ENCODE peak calls at places on chromosomes 13 and 19, in nine cellular contexts. Q is prostate gland, E is HepG2, J is GM12892, D is GM23338, H is stomach, I is HCT116, R is suprapubic skin, A is SK-N-SH. P is an unnamed sample.

GRCh38 chr13:76828316-76828741 is 57.9 kb downstream of the KCTD12 start:
- DNase-seq in Q (no peak), E (no peak), J (no peak), D (no peak), H (no peak), I (no peak), R (no peak), A (no peak), P (no peak)

GRCh38 chr19:44845612-44846454 is at the start of gene NECTIN2:
- DNase-seq in Q (peak; percentile 100), E (peak; percentile 95), J (peak; percentile 96), D (peak; percentile 99), H (peak; percentile 100), I (peak; percentile 98), R (peak; percentile 100), A (peak; percentile 98), P (peak; percentile 99)

GRCh38 chr13:109274188-109274821 is 512.1 kb downstream of the IRS2 start:
- DNase-seq in Q (no peak), E (no peak), J (no peak), D (peak; percentile 90), H (no peak), I (no peak), R (no peak), A (no peak), P (peak; percentile 24)

GRCh38 chr19:41223431-41224234 is 4.6 kb downstream of the AXL start:
- DNase-seq in Q (no peak), E (peak; percentile 57), J (no peak), D (peak; percentile 76), H (no peak), I (peak; percentile 49), R (no peak), A (no peak), P (peak; percentile 83)

GRCh38 chr13:49627831-49628652 is at the start of gene ARL11:
- DNase-seq in Q (no peak), E (no peak), J (peak; percentile 80), D (peak; percentile 90), H (peak; percentile 56), I (no peak), R (no peak), A (no peak), P (no peak)

GRCh38 chr13:41562541-41563178 is 105.3 kb downstream of the RGCC start:
- DNase-seq in Q (no peak), E (no peak), J (no peak), D (no peak), H (no peak), I (no peak), R (no peak), A (no peak), P (no peak)

GRCh38 chr19:11737964-11738745 is 591 bp downstream of the ZNF823 start:
- DNase-seq in Q (peak; percentile 29), E (peak; percentile 67), J (peak; percentile 34), D (peak; percentile 56), H (peak; percentile 82), I (no peak), R (peak; percentile 70), A (peak; percentile 71), P (peak; percentile 34)

GRCh38 chr13:73970413-73971055 is 163.7 kb downstream of the KLF12 start:
- DNase-seq in Q (no peak), E (no peak), J (no peak), D (no peak), H (no peak), I (no peak), R (no peak), A (no peak), P (no peak)

GRCh38 chr19:22427587-22428298 is 5.6 kb upstream of the ZNF98 start:
- DNase-seq in Q (no peak), E (no peak), J (no peak), D (no peak), H (no peak), I (no peak), R (no peak), A (no peak), P (no peak)

GRCh38 chr13:41916173-41916954 is 44.5 kb downstream of the VWA8 start:
- DNase-seq in Q (no peak), E (no peak), J (peak; percentile 10), D (no peak), H (no peak), I (no peak), R (no peak), A (no peak), P (peak; percentile 86)

GRCh38 chr13:29170451-29171082 is 350.4 kb downstream of the MTUS2 start:
- DNase-seq in Q (no peak), E (no peak), J (no peak), D (no peak), H (no peak), I (no peak), R (no peak), A (no peak), P (no peak)

GRCh38 chr13:29174093-29174492 is 354.0 kb downstream of the MTUS2 start:
- DNase-seq in Q (no peak), E (no peak), J (no peak), D (no peak), H (no peak), I (no peak), R (no peak), A (no peak), P (no peak)

GRCh38 chr13:29171244-29171643 is 351.1 kb downstream of the MTUS2 start:
- DNase-seq in Q (no peak), E (no peak), J (no peak), D (no peak), H (no peak), I (no peak), R (no peak), A (no peak), P (no peak)

GRCh38 chr13:29175245-29175873 is 355.2 kb downstream of the MTUS2 start:
- DNase-seq in Q (no peak), E (no peak), J (no peak), D (no peak), H (no peak), I (no peak), R (no peak), A (no peak), P (no peak)
- TF ChIP-seq POLR2AphosphoS5 in Q (no peak), E (no peak), J (no peak), D (no peak), H (no peak), I (no peak), R (no peak), A (no peak), P (no peak)

GRCh38 chr13:100184095-100184494 is 95.2 kb downstream of the PCCA start:
- DNase-seq in Q (no peak), E (no peak), J (no peak), D (no peak), H (no peak), I (no peak), R (no peak), A (no peak), P (no peak)

DNA sequence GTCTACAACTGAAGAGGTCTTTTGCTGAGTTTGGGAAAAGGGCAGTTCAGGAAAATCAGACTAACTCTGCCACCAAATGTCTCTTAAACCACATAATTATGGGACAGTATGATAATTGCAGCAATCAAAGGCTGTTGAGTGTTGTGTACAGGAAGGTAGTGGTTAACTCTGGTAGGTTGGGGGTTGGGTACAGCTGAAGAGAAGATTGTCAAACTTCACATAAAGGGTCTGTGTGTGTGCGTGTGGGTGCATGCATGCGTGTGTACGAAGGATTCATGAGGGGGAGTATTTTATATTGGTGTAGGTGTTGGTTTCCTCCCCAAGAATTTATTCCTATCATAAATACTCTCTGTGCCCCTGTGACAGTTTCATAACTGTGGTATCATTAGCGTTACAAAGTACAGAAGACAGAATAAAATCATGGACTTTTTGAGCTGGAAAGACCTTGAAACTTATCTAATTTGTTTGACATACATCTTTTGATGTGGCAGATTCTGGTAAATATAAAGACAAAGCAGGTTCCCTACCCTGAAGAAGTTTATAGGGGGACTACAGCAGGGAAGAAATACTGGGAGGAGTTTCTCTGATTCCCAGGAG is 94.1 kb downstream of the PCCA start:
- DNase-seq in Q (no peak), E (peak; percentile 53), J (no peak), D (no peak), H (no peak), I (no peak), R (no peak), A (no peak), P (no peak)
- TF ChIP-seq POLR2AphosphoS5 in Q (no peak), E (no peak), J (no peak), D (no peak), H (no peak), I (no peak), R (no peak), A (no peak), P (no peak)

GRCh38 chr19:19866599-19867248 is 1.0 kb downstream of the ZNF253 start:
- DNase-seq in Q (no peak), E (peak; percentile 58), J (no peak), D (peak; percentile 95), H (no peak), I (no peak), R (no peak), A (peak; percentile 52), P (peak; percentile 12)
- TF ChIP-seq POLR2AphosphoS5 in Q (no peak), E (peak; percentile 48), J (no peak), D (peak; percentile 85), H (no peak), I (no peak), R (no peak), A (no peak), P (no peak)

GRCh38 chr13:113997845-113998751 is 24.2 kb upstream of the C13orf46 start:
- DNase-seq in Q (no peak), E (no peak), J (no peak), D (no peak), H (peak; percentile 58), I (no peak), R (peak; percentile 81), A (peak; percentile 54), P (no peak)
- TF ChIP-seq POLR2AphosphoS5 in Q (no peak), E (no peak), J (no peak), D (no peak), H (peak; percentile 27), I (no peak), R (peak; percentile 5), A (no peak), P (no peak)

GRCh38 chr19:5893296-5893903 is 10.2 kb downstream of the NDUFA11 start:
- DNase-seq in Q (no peak), E (no peak), J (no peak), D (no peak), H (no peak), I (no peak), R (no peak), A (no peak), P (no peak)
- TF ChIP-seq POLR2AphosphoS5 in Q (no peak), E (no peak), J (no peak), D (no peak), H (no peak), I (no peak), R (no peak), A (no peak), P (no peak)

DNA sequence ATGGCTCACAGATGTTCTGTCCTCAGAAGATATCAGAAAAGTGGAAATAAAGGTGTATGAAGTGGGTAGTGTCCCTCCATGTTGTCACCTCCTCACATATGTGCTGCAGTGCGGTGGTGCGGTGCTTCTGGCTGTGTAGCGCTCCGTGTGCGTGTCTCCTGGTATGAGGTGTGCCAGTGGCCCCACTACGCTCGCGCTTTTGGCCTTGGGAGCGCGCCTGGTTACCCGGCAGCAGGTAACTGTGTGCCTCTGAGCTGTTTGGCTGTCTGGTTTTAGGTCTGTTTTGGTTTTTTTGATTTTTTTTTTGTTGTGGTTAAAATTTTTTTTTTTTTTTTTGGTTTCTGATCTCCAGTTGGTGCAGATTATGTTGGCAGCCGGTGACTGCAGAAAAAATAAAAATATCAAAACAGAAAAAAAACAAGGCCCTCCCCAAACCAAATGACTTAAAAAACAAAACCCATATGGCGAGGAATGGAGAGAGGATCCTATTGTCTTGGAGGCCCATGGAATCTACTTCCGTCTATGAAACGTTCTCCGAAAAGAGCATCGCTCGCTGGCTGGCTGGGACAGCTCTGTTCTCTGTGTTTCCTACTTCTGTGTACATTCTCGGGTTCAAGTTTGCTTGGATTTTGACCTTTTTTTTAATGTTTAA is 7.9 kb downstream of the HNRNPL start:
- DNase-seq in Q (no peak), E (no peak), J (no peak), D (no peak), H (no peak), I (no peak), R (no peak), A (no peak), P (no peak)
- TF ChIP-seq POLR2AphosphoS5 in Q (no peak), E (no peak), J (peak; percentile 87), D (no peak), H (peak; percentile 12), I (peak; percentile 18), R (no peak), A (no peak), P (no peak)

P was measured in endothelial cell of umbilical vein.